ENCODE peak calls at places on chromosomes 13 and 19, in eight cellular contexts. M, A, J, Z, S, T, X and Y are unnamed samples.

GRCh38 chr13:44703371-44703770 is 127.2 kb upstream of the TSC22D1 start:
- DNase-seq in J (no peak), A (no peak), M (peak; percentile 78), X (no peak), Z (no peak), S (no peak), T (no peak), Y (no peak)

GRCh38 chr19:4559569-4559968 is at the start of gene SEMA6B:
- DNase-seq in S (no peak), M (peak; percentile 57), A (no peak), Z (no peak), X (no peak), T (no peak), J (no peak), Y (no peak)

GRCh38 chr13:99013951-99014350 is 36.1 kb upstream of the DOCK9 start:
- DNase-seq in S (no peak), Z (no peak), X (no peak), A (no peak), J (no peak), M (no peak), T (no peak), Y (no peak)

GRCh38 chr19:39428309-39429112 is 7.2 kb downstream of the RPS16 start:
- DNase-seq in M (peak; percentile 72), J (peak; percentile 46), Z (no peak), A (no peak), T (no peak), S (no peak), X (no peak), Y (peak; percentile 67)

GRCh38 chr19:400976-401835 is 7.7 kb downstream of the C2CD4C start:
- DNase-seq in M (no peak), T (no peak), Z (no peak), S (no peak), A (no peak), J (peak; percentile 7), X (no peak), Y (no peak)

GRCh38 chr13:94656766-94657165 is 55.1 kb downstream of the GPR180 start:
- DNase-seq in M (peak; percentile 97), S (no peak), J (no peak), X (peak; percentile 47), Z (no peak), T (no peak), A (peak; percentile 44), Y (no peak)

GRCh38 chr13:102294407-102295018 is 107.3 kb downstream of the FGF14 start:
- DNase-seq in J (no peak), M (no peak), X (no peak), T (no peak), S (no peak), Z (no peak), A (no peak), Y (no peak)

GRCh38 chr19:49520705-49521319 is 7.0 kb upstream of the RCN3 start:
- DNase-seq in T (no peak), Z (no peak), A (no peak), X (no peak), M (no peak), J (no peak), S (no peak), Y (no peak)

GRCh38 chr13:78636493-78636892 is 22.5 kb downstream of the OBI1 start:
- DNase-seq in X (no peak), J (no peak), T (no peak), Z (no peak), A (no peak), M (no peak), S (no peak), Y (no peak)

GRCh38 chr19:756232-756631 is 5.3 kb downstream of the MISP start:
- DNase-seq in X (peak; percentile 74), Z (no peak), M (peak; percentile 71), T (no peak), A (peak; percentile 59), J (no peak), S (no peak), Y (no peak)

GRCh38 chr13:34038326-34039068 is 220.5 kb downstream of the RFC3 start:
- DNase-seq in A (no peak), J (no peak), T (no peak), M (no peak), X (no peak), Z (no peak), S (no peak), Y (no peak)

GRCh38 chr13:110380359-110381028 is 73.4 kb downstream of the COL4A2 start:
- DNase-seq in M (peak; percentile 75), A (no peak), X (no peak), Z (no peak), T (no peak), S (no peak), J (no peak), Y (no peak)